ENCODE peak calls at places on chromosomes 12 and 14, in seven cellular contexts. B is psoas muscle; Q is CD8-positive, alpha-beta T cell; G is Karpas-422; E is cardiac muscle cell; C is HepG2; A is upper lobe of right lung. R is an unnamed sample.

GRCh38 chr12:104958009-104958945 is at the start of gene SLC41A2:
- DNase-seq in G (peak; percentile 85), A (peak; percentile 92), C (peak; percentile 79), E (peak; percentile 88), B (peak; percentile 77), Q (peak; percentile 62), R (peak; percentile 94)

GRCh38 chr12:110846615-110847566 is at the start of gene CCDC63:
- DNase-seq in C (peak; percentile 14), E (peak; percentile 85), A (peak; percentile 77), G (peak; percentile 40), Q (peak; percentile 11), B (peak; percentile 49), R (peak; percentile 37)

GRCh38 chr14:99755629-99756603 is 37.3 kb upstream of the EML1 start:
- DNase-seq in Q (no peak), B (peak; percentile 93), A (peak; percentile 74), C (peak; percentile 24), G (no peak), E (no peak), R (peak; percentile 90)

GRCh38 chr12:72271741-72272661 is at the start of gene TRHDE:
- DNase-seq in C (no peak), E (peak; percentile 63), G (no peak), A (peak; percentile 79), Q (no peak), B (no peak), R (peak; percentile 64)

GRCh38 chr12:90234455-90234854 is 525.8 kb upstream of the ATP2B1 start:
- DNase-seq in G (no peak), B (no peak), C (no peak), Q (no peak), A (no peak), E (no peak), R (peak; percentile 15)

GRCh38 chr14:93303659-93304058 is 29.2 kb downstream of the BTBD7 start:
- DNase-seq in A (no peak), Q (no peak), G (no peak), B (no peak), E (no peak), C (no peak), R (no peak)

GRCh38 chr12:127509066-127509778 is 757.7 kb upstream of the TMEM132C start:
- DNase-seq in Q (no peak), E (no peak), B (no peak), C (no peak), A (no peak), G (no peak), R (peak; percentile 95)

GRCh38 chr14:34781242-34781641 is 66.8 kb upstream of the CFL2 start:
- DNase-seq in Q (no peak), C (no peak), B (no peak), G (peak; percentile 84), E (no peak), A (no peak), R (peak; percentile 77)

GRCh38 chr14:96762650-96763049 is 34.5 kb upstream of the VRK1 start:
- DNase-seq in A (no peak), C (peak; percentile 67), B (no peak), Q (no peak), G (peak; percentile 94), E (peak; percentile 79), R (peak; percentile 36)

GRCh38 chr14:75274899-75275569 is 3.6 kb upstream of the FOS start:
- DNase-seq in E (no peak), A (peak; percentile 80), C (no peak), G (no peak), Q (peak; percentile 44), B (no peak), R (no peak)

GRCh38 chr14:75274045-75274898 is 4.4 kb upstream of the FOS start:
- DNase-seq in A (peak; percentile 3), C (no peak), B (no peak), E (no peak), G (no peak), Q (no peak), R (no peak)

GRCh38 chr14:75273272-75274044 is 5.2 kb upstream of the FOS start:
- DNase-seq in A (peak; percentile 63), C (no peak), G (no peak), B (no peak), E (peak; percentile 56), Q (no peak), R (peak; percentile 80)

GRCh38 chr14:75277000-75277795 is 1.4 kb upstream of the FOS start:
- DNase-seq in G (peak; percentile 54), A (peak; percentile 95), C (peak; percentile 66), E (peak; percentile 90), B (peak; percentile 90), Q (no peak), R (peak; percentile 80)

DNA sequence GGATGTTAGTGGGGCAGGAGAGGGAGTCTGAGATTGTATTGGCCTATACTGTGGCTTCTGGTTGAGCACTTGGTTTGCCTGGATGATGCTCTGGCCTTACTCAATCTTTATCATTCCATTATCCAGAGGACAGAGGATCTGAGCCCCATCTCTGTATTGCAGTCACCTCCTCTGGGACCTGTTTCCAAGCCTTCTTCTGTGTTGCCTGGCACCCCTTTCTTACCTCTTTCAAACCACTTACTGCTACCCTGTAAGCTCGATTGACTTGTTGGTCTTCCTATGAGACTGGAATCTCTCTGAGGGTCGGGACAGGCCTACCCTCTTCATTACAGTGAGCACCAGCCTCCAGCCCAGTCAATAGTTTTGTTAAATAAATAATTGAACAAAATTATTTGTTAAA is 3.0 kb upstream of the FOS start:
- DNase-seq in B (no peak), G (no peak), C (no peak), A (no peak), E (no peak), Q (no peak), R (no peak)
- H3K27ac ChIP-seq in B (peak overlapping the region; percentile 98), G (no peak overlapping the region), C (no peak overlapping the region), A (peak overlapping the region; percentile 100), E (no peak overlapping the region), Q (peak overlapping the region; percentile 28), R (no peak overlapping the region)

DNA sequence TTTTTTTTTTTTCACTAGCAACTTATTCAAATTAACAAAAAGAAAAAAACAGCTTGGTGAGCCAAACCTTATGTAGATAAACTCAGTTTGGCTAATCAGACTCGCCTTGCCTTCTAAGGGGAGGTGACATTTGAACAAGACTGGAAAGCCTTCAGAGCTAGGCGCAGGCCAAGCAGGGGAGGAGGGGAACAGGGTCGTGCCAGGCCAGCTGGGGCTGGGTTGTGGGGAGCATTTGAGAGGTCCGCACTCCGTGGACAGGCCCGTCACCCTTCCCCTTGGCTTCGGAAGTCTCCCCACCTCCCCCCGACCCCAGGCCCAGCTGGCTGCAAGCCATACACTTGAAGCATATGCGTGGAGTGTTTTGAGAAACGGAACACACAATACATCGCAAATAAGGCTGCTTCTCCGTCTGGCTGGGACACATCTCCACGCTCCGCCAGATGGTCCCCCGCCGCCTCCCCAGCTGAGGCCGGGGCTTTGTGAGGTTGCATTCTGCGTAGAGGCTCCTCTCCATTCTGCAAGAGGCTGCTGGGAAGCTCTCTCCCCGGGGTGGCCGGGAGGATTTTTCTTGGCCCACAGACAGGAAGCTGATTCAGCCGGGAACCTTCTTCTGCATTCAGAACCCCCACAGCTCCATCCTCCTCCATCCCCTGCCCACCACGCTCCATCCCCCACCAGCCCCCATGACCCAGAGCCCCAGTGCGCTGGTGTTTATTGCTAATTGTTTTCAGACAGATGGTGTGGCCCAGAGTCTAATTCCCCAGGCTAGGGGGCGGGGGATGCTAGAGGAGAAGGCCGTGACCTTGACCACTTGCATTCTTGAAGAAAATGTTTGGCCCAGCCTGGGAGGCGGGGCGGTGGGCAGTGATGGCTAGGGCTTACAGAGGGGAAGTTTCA is 88.2 kb upstream of the NCOR2 start:
- DNase-seq in A (peak; percentile 74), B (peak; percentile 80), G (no peak), C (no peak), E (peak; percentile 71), Q (no peak), R (peak; percentile 95)
- H3K27ac ChIP-seq in A (peak overlapping the region; percentile 73), B (peak overlapping the region; percentile 67), G (no peak overlapping the region), C (no peak overlapping the region), E (peak overlapping the region; percentile 55), Q (no peak overlapping the region), R (peak overlapping the region; percentile 73)

GRCh38 chr12:29609431-29610215 is 112.1 kb upstream of the OVCH1 start:
- DNase-seq in C (no peak), G (no peak), A (no peak), Q (no peak), E (peak; percentile 61), B (no peak), R (no peak)

GRCh38 chr12:29612912-29613311 is 115.4 kb upstream of the OVCH1 start:
- DNase-seq in A (no peak), G (no peak), Q (no peak), B (no peak), C (no peak), E (no peak), R (no peak)

GRCh38 chr12:29608581-29608980 is 111.1 kb upstream of the OVCH1 start:
- DNase-seq in G (no peak), B (no peak), E (peak; percentile 41), Q (no peak), C (no peak), A (no peak), R (no peak)

GRCh38 chr12:29611906-29612305 is 114.4 kb upstream of the OVCH1 start:
- DNase-seq in C (no peak), Q (no peak), A (no peak), B (no peak), E (peak; percentile 37), G (no peak), R (peak; percentile 86)

DNA sequence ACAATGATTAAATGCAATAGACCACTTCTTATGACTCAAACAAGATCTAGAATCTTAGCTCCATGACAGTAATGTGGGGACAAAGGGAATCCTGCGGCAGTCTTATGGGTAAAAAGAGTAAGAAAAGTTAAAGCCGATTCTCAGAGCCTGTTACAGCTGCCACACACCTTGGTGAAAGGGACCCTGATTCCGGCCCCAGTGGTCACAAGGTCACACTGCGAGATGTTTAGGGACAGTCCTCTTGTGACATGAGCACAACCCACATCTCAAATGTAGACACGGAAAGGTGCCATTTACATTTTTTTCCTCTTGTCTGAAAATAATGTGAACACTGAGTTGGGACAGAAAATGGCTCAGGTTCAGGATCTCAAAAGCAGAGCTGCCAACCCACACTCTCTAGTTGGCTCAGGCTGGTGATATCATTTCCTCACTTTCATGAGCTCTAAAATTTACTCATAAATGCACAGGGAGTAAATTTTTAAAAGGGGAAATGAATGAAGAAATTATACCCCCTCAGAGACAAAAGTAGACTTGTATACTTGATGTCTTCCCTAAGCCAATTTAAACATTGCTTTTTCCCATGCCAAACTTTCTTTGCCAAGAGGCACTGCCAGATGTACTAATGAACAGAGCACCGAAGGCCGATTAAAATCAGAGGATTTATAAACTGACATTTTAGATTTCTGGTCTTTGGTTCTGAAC is 113.1 kb upstream of the OVCH1 start:
- DNase-seq in B (no peak), E (no peak), A (no peak), C (no peak), Q (no peak), G (no peak), R (no peak)
- H3K27ac ChIP-seq in B (no peak overlapping the region), E (peak overlapping the region; percentile 59), A (no peak overlapping the region), C (no peak overlapping the region), Q (no peak overlapping the region), G (no peak overlapping the region), R (no peak overlapping the region)

GRCh38 chr14:49975286-49975685 is 82.4 kb downstream of the ARF6 start:
- DNase-seq in C (no peak), E (no peak), Q (no peak), A (no peak), G (no peak), B (no peak), R (peak; percentile 96)
- H3K27ac ChIP-seq in C (peak overlapping the region; percentile 46), E (no peak overlapping the region), Q (no peak overlapping the region), A (no peak overlapping the region), G (peak overlapping the region; percentile 77), B (no peak overlapping the region), R (peak overlapping the region; percentile 86)

R was measured in astrocyte.